ENCODE peak calls at places on chromosomes 5 and 9, in eight cellular contexts. N is transverse colon; B is body of pancreas; O is heart left ventricle; V is adrenal gland; F is CD8-positive, alpha-beta memory T cell; U is heart right ventricle; P is prostate gland. J is an unnamed sample. For H3K9me3, the result is how much of the 10 kb centered on the place peaks cover.

GRCh38 chr5:175691761-175692160 is 33.9 kb downstream of the HRH2 start:
- DNase-seq in U (no peak), F (no peak), B (no peak), P (no peak), N (no peak), V (no peak), O (no peak), J (no peak)

GRCh38 chr5:67291671-67292070 is 95.1 kb upstream of the CD180 start:
- DNase-seq in N (no peak), P (no peak), F (no peak), U (no peak), O (no peak), B (no peak), V (no peak), J (no peak)

GRCh38 chr9:128068656-128069221 is 707 bp downstream of the SLC25A25 start:
- DNase-seq in O (no peak), V (peak), B (no peak), F (no peak), P (no peak), N (no peak), U (no peak), J (peak)

GRCh38 chr5:45695011-45695667 is 1.0 kb downstream of the HCN1 start:
- DNase-seq in F (no peak), P (no peak), B (no peak), N (no peak), U (no peak), O (no peak), V (peak), J (no peak)

GRCh38 chr5:153352685-153353219 is 137.7 kb upstream of the GRIA1 start:
- DNase-seq in P (no peak), O (no peak), V (no peak), B (no peak), N (no peak), F (no peak), U (no peak), J (no peak)

GRCh38 chr9:109064963-109065701 is 51.8 kb upstream of the CTNNAL1 start:
- DNase-seq in P (no peak), V (no peak), O (no peak), N (no peak), U (no peak), F (no peak), B (no peak), J (peak)

GRCh38 chr9:15306068-15306756 is 804 bp downstream of the TTC39B start:
- DNase-seq in U (peak), B (peak), P (peak), N (peak), F (no peak), O (peak), V (peak), J (peak)

GRCh38 chr5:9546973-9547947 is 1.4 kb upstream of the SEMA5A start:
- DNase-seq in F (no peak), V (no peak), B (peak), N (peak), U (peak), O (no peak), P (peak), J (peak)

GRCh38 chr9:37497320-37497719 is 11.6 kb downstream of the POLR1E start:
- DNase-seq in P (no peak), B (no peak), N (no peak), O (no peak), V (no peak), F (no peak), U (no peak), J (no peak)

GRCh38 chr9:98007251-98007928 is 24.2 kb downstream of the ANP32B start:
- DNase-seq in F (no peak), O (no peak), U (no peak), N (no peak), P (no peak), V (no peak), B (no peak), J (no peak)

DNA sequence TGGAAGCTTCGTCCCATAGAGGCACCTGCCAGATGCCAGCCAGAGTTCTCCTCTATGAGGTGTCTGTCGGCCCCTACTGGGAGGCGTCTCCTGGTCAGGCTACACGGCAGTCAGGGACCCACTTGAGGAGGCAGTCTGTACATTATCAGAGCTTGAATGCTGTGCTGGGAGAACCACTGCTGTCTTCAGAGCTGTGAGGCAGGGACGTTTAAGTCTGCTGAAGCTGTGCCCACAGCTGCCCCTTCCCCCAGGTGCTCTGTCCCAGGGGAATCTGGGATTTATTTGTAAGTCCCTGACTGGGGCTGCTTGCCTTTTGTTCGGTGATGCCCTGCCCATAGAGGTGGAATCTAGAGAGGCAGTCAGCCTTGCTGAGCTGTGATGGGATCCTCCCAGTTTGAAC is 70.8 kb downstream of the NDUFS4 start:
- DNase-seq in U (no peak), V (no peak), B (no peak), F (peak), P (no peak), N (no peak), O (no peak), J (no peak)
- H3K9me3 ChIP-seq in U (under half), V (under half), B (under half), F (under half), P (under half), N (under half), O (under half), J (under half)

GRCh38 chr9:133125706-133126696 is 5.0 kb upstream of the RALGDS start:
- DNase-seq in F (peak), U (peak), B (peak), O (peak), N (peak), P (peak), V (no peak), J (no peak)
- H3K27ac ChIP-seq in F (peak), U (peak), B (peak), O (peak), N (peak), P (peak), V (no peak), J (no peak)

DNA sequence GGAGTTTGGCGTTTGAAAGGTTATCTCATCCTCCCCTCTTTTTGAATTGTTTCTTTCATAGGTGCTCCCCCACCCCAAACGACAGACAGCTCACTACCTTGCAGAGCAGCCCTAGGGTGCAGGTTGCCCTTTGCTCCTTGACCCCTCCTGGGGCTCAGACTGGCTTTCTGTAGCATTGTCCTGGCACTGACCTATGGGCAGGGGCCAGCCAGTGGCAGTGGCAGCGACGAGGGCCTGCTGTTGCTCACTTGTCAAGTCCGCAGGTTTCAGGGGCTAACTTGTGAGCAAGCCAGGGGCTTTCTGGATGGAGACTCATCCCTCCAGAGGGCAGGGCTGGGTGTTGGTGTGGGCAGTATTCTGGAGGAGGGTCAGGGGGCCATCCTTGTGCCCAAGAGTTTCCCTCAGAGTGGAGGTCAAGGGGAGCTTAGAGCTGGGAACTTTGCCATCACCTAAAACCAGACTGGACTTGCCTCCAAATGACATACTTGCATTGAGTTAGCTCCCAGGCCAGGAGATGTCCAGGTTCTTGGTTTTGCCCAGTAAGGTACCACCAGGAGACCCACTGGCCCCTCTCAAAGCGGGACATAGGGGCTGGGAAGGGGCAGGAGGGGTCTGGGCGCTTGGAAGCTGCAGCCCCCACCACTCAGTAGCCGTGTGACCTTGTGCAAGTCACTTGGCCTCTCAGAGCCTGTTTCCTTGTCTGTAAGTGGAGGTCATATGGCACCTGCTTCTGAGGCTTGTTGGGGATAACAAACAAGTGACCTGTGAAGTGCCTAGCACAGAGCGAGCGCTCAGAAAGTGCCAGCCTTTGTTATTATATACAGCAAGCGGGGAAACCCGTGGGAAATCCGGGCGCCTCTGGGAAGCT is 53.5 kb upstream of the CDKN2AIPNL start:
- DNase-seq in F (no peak), B (no peak), N (no peak), O (peak), V (no peak), U (peak), P (peak), J (peak)
- H3K4me3 ChIP-seq in F (peak), B (no peak), N (peak), O (peak), V (no peak), U (peak), P (peak), J (peak)

GRCh38 chr5:3036041-3036440 is 284.6 kb upstream of the IRX2 start:
- DNase-seq in P (no peak), B (no peak), N (no peak), U (no peak), O (no peak), F (no peak), V (no peak), J (no peak)

GRCh38 chr5:3035452-3035851 is 284.0 kb upstream of the IRX2 start:
- DNase-seq in B (no peak), O (no peak), P (no peak), V (peak), N (no peak), U (no peak), F (no peak), J (no peak)

GRCh38 chr5:3033033-3033755 is 281.7 kb upstream of the IRX2 start:
- DNase-seq in P (no peak), F (no peak), U (no peak), O (no peak), N (no peak), V (peak), B (no peak), J (no peak)

GRCh38 chr5:3034449-3034848 is 283.0 kb upstream of the IRX2 start:
- DNase-seq in B (no peak), V (peak), O (no peak), N (no peak), F (no peak), P (no peak), U (no peak), J (no peak)

GRCh38 chr5:3034881-3035280 is 283.4 kb upstream of the IRX2 start:
- DNase-seq in P (no peak), F (no peak), U (no peak), V (no peak), B (no peak), O (no peak), N (no peak), J (no peak)
- H3K9me3 ChIP-seq in P (under half), F (under half), U (under half), V (under half), B (under half), O (under half), N (under half), J (under half)

GRCh38 chr5:87119588-87119987 is 148.1 kb upstream of the RASA1 start:
- DNase-seq in B (no peak), O (no peak), U (no peak), V (no peak), P (no peak), F (no peak), N (no peak), J (no peak)

GRCh38 chr5:87113848-87114247 is 153.8 kb upstream of the RASA1 start:
- DNase-seq in N (no peak), V (no peak), F (no peak), U (no peak), B (no peak), O (no peak), P (no peak), J (peak)

GRCh38 chr5:87115839-87116364 is 151.8 kb upstream of the RASA1 start:
- DNase-seq in V (no peak), N (no peak), B (no peak), P (no peak), F (no peak), O (no peak), U (no peak), J (no peak)

GRCh38 chr5:87114631-87115030 is 153.1 kb upstream of the RASA1 start:
- DNase-seq in F (no peak), N (no peak), U (no peak), B (no peak), V (no peak), P (no peak), O (no peak), J (no peak)

DNA sequence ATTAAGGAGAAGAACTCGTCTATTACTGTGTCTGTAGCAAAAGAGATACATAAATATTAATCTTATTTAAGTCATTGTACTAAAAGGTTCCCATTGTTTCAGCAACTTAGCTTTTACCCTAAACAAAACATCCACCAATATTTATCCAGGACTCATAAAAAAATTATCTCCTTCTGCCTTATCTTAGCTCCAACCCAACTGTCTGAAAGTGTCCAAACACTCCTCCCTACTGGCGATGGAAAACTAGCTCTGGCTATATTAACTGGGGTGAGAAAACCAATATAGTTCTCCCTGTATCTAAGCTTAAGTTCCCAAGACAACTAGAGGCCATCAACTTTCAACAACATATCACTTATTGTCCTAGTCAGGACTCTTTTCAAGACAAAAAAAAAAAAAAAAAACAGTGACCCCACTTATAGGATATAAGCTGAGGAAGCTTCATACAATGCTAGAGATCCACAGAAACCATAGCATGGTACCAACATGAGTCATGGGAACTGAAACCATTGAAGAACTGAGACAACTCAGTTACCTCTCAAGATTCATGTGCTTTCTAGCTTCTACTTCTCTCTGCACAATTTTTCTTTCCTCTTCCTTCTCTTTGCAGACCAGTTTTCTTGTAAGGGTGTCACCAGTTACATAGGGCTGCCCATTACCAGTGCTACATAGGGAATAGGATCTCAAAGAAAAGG is 150.7 kb upstream of the RASA1 start:
- DNase-seq in B (no peak), O (no peak), P (no peak), F (no peak), U (no peak), V (no peak), N (no peak), J (no peak)
- H3K27ac ChIP-seq in B (no peak), O (no peak), P (no peak), F (no peak), U (no peak), V (no peak), N (no peak), J (no peak)

DNA sequence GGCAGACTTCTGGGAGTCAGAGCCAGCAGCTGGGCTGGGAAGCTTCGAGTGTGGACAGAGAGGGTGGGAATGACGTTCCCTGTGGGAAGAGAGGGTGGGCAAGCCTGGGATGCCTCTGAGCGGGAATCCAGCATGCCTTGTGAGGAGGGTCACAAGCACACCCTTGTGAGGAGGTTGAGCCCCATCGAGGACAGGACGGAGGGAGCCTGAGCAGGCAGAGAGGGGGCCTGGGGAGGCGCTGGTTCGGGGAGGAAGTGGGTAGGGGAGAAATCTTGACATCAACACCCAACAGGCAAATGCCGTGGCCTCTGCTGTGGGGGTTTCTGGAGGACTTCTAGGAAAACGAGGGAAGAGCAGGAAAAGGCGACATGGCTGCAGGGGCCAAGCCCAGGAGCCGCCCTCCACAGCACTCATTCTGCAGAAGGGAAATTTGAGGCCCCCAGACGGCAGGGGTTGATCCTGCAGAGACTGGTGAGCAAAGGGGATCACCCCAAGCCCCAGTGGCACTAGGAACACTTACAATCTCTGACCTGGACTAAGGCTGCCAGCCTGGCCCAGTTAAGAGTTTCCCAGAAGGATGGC is 1.1 kb upstream of the IL13 start:
- DNase-seq in U (no peak), N (no peak), B (no peak), O (no peak), P (no peak), V (peak), F (no peak), J (no peak)
- H3K4me3 ChIP-seq in U (peak), N (no peak), B (no peak), O (peak), P (no peak), V (no peak), F (no peak), J (peak)

GRCh38 chr9:135700525-135700924 is 1.2 kb upstream of the SOHLH1 start:
- DNase-seq in U (no peak), P (no peak), N (no peak), B (no peak), O (no peak), V (no peak), F (no peak), J (no peak)
- H3K9me3 ChIP-seq in U (under half), P (under half), N (under half), B (under half), O (under half), V (under half), F (under half), J (under half)

DNA sequence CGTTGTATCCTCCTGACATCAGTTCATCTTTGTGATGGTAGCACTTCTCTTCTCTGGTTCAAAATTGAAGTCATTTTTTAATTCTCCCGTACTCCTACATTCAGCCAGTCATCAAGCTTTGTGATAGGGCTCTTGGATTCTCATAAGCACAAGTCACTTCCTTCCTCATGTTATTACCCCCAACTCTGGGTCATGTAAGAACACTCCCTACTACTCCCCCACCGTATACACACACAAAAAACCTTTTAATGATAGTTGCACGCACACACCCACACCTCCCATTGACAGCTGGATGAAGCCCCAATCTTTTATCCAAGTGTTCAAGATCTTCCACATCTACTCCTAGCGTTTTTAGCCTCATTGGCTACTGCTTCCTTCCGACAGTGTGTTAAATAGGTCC is 16.8 kb downstream of the KDM3B start:
- DNase-seq in F (no peak), P (no peak), O (no peak), U (no peak), N (no peak), B (no peak), V (no peak), J (no peak)
- H3K27ac ChIP-seq in F (no peak), P (no peak), O (peak), U (no peak), N (no peak), B (no peak), V (peak), J (no peak)

GRCh38 chr5:150464554-150465012 is 15.0 kb upstream of the RPS14 start:
- DNase-seq in V (peak), P (no peak), B (no peak), F (no peak), U (no peak), O (peak), N (no peak), J (no peak)
- H3K4me3 ChIP-seq in V (no peak), P (no peak), B (no peak), F (no peak), U (no peak), O (no peak), N (no peak), J (no peak)

DNA sequence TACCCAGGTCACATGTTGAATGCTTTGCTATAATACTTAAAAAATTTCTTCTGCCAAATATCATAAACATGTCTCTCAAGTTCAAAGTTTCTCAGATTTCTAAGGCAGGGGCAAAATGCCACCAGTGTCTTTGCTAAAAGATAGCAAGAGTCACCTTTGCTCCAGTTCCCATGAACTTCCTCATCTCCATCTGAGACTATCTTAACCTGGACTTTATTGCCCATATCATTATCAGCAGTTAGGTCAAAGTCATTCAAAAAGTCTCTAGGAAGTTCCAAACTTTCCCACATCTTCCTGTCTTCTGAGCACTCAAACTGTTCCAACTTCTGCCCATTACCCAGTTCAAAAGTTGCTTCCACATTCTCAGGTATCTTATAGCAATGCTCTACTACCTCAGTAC is 307.7 kb upstream of the TNC start:
- DNase-seq in N (no peak), F (no peak), V (no peak), O (no peak), P (no peak), B (no peak), U (no peak), J (no peak)
- H3K9me3 ChIP-seq in N (under half), F (under half), V (under half), O (under half), P (under half), B (under half), U (under half), J (under half)